ENCODE peak calls at places on chromosomes 12 and 14, in four cellular contexts. Z is SK-N-SH, W is GM23248, V is neural progenitor cell. A is an unnamed sample. For H3K36me3, the result is how much of the 10 kb centered on the place peaks cover.

GRCh38 chr14:50954811-50955372 is 10.6 kb upstream of the PYGL start:
- DNase-seq in Z (peak), W (peak), V (peak), A (peak)

GRCh38 chr12:102024765-102025164 is 37.0 kb downstream of the WASHC3 start:
- DNase-seq in Z (no peak), W (no peak), V (no peak), A (no peak)

GRCh38 chr12:107731376-107731775 is 29.6 kb downstream of the PRDM4 start:
- DNase-seq in Z (no peak), W (no peak), V (no peak), A (peak)

GRCh38 chr12:65740873-65741600 is 83.2 kb upstream of the HMGA2 start:
- DNase-seq in Z (peak), W (peak), V (peak), A (no peak)

GRCh38 chr14:72800848-72801370 is 93.0 kb downstream of the DPF3 start:
- DNase-seq in Z (no peak), W (no peak), V (no peak), A (no peak)

GRCh38 chr14:85934123-85934885 is 404.4 kb downstream of the FLRT2 start:
- DNase-seq in Z (peak), W (peak), V (no peak), A (peak)

GRCh38 chr14:86481105-86481504 is 951.2 kb downstream of the FLRT2 start:
- DNase-seq in Z (no peak), W (no peak), V (no peak), A (no peak)

GRCh38 chr12:121990692-121991603 is 30.7 kb upstream of the BCL7A start:
- DNase-seq in Z (no peak), W (peak), V (no peak), A (no peak)

GRCh38 chr12:69555461-69555860 is 29.8 kb upstream of the CCT2 start:
- DNase-seq in Z (no peak), W (peak), V (no peak), A (no peak)

GRCh38 chr14:52700701-52701172 is 5.4 kb upstream of the ERO1A start:
- DNase-seq in Z (no peak), W (no peak), V (no peak), A (no peak)

GRCh38 chr12:107622005-107622404 is 63.6 kb upstream of the PWP1 start:
- DNase-seq in Z (peak), W (peak), V (peak), A (peak)

GRCh38 chr14:62745496-62745895 is 299.8 kb downstream of the KCNH5 start:
- DNase-seq in Z (no peak), W (no peak), V (no peak), A (no peak)

GRCh38 chr14:62743569-62743968 is 301.7 kb downstream of the KCNH5 start:
- DNase-seq in Z (no peak), W (no peak), V (no peak), A (no peak)

GRCh38 chr14:62739647-62740046 is 305.6 kb downstream of the KCNH5 start:
- DNase-seq in Z (no peak), W (no peak), V (no peak), A (no peak)

DNA sequence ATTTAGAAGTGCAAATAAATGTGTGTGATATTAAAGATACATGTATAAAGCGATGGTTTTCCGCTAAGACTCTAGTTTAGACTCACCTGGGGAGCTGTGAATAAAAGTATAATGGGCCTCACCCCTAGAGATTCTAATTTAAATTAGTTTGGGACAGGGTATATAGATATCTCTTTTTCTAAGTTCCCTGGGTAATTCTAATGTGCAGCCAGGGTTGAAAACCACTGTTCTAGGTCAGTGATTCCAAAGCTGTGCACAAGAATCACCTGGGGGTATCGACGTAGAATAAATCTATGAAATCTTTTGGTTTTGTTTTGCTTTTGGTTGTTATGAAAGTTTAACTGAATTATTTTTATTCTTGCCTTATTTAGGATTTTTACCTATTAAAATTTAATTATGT is 302.1 kb downstream of the KCNH5 start:
- DNase-seq in Z (no peak), W (no peak), V (no peak), A (no peak)
- H3K36me3 ChIP-seq in Z (under half), W (under half), V (under half), A (under half)

DNA sequence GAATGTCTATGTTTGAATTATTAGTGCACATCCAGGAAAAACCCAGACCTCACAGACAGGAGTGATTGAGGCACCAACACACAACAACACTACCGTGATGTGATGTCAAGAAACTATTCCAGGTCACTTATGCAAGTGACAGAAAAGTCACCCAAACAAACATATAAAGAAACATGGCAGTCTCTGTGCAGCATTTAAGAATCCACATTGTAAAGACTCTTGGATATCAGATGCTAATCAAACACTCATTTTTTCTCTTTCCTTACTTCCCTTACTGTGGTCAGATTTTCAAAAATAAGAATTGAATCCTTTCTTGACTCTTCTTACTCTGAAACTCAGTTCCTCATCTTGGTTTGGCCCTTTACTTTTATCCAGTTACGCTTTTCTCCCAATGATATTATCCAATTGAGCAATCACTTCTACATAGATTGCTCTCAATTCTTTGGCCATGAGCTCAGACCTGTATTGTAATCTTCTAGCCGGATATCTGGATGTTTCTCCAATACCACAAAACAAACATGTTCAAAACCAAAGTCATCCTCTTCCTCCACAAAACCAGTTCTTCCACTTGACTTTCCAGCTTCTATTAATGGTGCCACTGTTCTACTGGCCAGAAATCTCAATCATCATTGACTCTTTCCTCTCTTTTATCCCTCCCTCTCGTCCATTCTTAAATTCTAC is 115.4 kb downstream of the DUSP6 start:
- DNase-seq in Z (no peak), W (peak), V (no peak), A (no peak)
- TF ChIP-seq EZH2phosphoT487 in Z (no peak), W (no peak), V (no peak), A (no peak)

GRCh38 chr14:71139058-71139946 is 232.0 kb downstream of the PCNX1 start:
- DNase-seq in Z (peak), W (peak), V (peak), A (peak)

GRCh38 chr14:71138236-71139057 is 231.2 kb downstream of the PCNX1 start:
- DNase-seq in Z (no peak), W (peak), V (no peak), A (no peak)

GRCh38 chr14:71142375-71143038 is 235.2 kb downstream of the PCNX1 start:
- DNase-seq in Z (no peak), W (peak), V (no peak), A (peak)

GRCh38 chr14:71141701-71142374 is 234.6 kb downstream of the PCNX1 start:
- DNase-seq in Z (no peak), W (peak), V (no peak), A (no peak)

DNA sequence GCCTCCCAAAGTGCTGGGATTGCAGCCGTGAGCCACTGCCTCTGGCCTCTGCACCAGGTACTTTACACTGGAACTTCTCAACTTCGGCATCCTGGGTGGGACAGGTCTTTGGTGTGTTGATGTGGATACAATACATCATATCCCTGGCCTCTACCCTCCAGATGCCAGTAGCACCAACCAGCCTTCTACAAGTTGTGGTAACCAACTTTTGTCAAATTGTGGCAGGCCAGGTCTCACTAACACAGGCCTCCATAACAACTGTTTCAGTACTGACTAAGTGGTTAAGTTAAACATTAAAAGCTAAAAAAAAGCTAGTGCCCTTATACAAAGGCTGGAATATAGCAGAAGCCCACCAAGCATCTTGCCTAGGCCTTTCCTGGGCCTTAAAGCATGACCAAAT is 232.9 kb downstream of the PCNX1 start:
- DNase-seq in Z (no peak), W (no peak), V (no peak), A (no peak)
- H3K4me3 ChIP-seq in Z (no peak), W (no peak), V (no peak), A (no peak)

GRCh38 chr12:85975716-85976115 is 101.6 kb downstream of the NTS start:
- DNase-seq in Z (no peak), W (no peak), V (no peak), A (no peak)

GRCh38 chr12:85983601-85984000 is 109.5 kb downstream of the NTS start:
- DNase-seq in Z (no peak), W (no peak), V (no peak), A (no peak)

DNA sequence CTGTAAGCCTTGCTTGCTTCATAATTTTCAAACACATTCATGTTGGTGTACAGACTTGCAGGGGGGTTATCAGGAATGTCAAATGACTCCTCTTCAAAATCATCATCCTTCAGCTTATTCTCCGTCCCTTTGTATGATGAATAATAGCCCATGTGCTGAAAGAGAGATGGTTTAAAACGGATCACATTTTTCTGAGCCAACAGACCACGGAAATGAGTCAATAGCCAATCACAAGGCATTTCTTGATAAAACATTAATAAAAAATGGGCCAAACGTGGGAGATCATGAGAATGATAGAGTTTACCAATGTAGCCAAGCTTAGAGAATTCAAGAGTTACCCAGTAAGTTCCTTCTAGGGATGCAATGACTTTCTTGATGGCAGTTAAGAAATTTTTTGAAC is 105.5 kb downstream of the NTS start:
- DNase-seq in Z (no peak), W (no peak), V (no peak), A (no peak)
- H3K36me3 ChIP-seq in Z (under half), W (under half), V (under half), A (under half)

DNA sequence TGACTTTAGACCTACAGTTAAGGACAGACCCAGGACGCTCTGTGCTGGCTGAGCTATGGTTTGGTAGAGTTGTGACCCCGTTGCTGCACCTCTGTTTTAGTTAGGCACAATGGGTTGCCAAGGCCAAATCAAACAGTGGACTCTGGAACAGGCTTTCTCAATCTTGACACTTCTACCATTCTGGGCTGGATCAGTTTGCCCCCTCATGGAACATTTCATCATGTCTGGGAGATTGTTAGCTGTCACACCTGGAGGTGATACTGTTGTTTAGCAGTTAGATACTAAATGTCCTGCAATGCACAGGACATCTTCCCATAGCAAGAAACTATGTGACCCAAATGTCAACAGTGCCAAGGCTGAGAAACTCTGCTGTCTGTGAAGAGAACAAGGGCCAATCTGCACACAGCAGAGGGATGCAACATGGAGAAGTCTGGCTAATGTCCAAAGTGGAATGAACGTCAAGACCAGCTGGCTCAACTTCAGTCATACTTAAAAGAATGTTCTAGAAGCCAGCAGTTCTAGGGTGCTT is 65.6 kb upstream of the DICER1 start:
- DNase-seq in Z (no peak), W (peak), V (no peak), A (no peak)
- TF ChIP-seq EZH2phosphoT487 in Z (no peak), W (no peak), V (no peak), A (no peak)

DNA sequence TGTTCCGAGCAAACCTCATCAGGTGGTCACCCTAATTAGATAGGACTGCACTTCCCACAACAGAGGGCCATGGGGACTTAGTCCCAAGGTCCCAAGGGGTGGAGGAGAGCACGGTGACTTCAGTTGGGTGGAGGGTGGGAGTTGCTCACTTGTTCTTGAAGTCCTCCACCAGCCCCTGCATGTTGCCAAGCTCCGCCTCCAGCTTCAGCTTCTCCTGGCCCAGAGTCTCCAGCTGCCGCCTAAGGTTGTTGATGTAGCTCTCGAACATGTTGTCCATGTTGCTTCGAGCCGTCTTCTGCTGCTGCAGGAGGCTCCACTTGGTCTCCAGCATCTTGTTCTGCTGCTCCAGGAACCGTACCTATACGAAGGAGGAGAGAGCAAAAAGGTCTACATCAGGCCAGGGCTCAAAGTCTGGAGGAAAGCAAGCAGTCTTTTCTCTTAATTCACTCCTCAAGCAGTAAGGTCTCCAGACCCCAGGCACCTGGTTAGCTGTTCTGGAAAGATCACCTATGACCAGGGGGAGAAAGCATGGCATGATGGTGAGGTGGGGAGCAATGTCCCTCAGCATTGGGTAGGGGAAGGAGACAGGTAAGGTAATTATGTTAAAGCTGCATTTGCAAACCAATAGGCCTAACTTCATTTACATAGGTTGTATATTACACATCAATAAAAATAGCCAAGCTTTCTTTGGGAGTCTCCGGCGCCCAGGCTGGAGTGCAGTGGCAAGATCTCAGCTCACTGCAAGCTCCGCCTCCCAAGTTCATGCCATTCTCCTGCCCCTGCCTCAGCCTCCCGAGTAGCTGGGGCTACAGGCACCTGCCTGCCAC is 2.9 kb downstream of the KRT8 start:
- DNase-seq in Z (no peak), W (no peak), V (no peak), A (no peak)
- H3K4me3 ChIP-seq in Z (no peak), W (no peak), V (no peak), A (no peak)

A was measured in OCI-LY7.